ENCODE peak calls at places on chromosomes 6 and 20, in six cellular contexts. W is lower lobe of right lung, T is esophagus squamous epithelium, K is colonic mucosa, M is mammary epithelial cell, R is mesothelial cell of epicardium. I is an unnamed sample.

GRCh38 chr6:124669713-124670480 is 292.3 kb upstream of the RNF217 start:
- DNase-seq in R (no peak), T (no peak), K (no peak), M (no peak), W (no peak), I (no peak)

GRCh38 chr20:62356143-62356947 is 10.8 kb downstream of the LAMA5 start:
- DNase-seq in W (no peak), T (no peak), R (no peak), K (no peak), M (no peak), I (no peak)

GRCh38 chr6:41503841-41504525 is 42.2 kb upstream of the FOXP4 start:
- DNase-seq in R (no peak), M (peak), W (no peak), T (no peak), K (no peak), I (no peak)

GRCh38 chr6:41376176-41376575 is 40.8 kb downstream of the NCR2 start:
- DNase-seq in W (no peak), K (no peak), T (no peak), R (no peak), M (no peak), I (no peak)

GRCh38 chr6:37130704-37131103 is 39.2 kb upstream of the PIM1 start:
- DNase-seq in R (no peak), T (no peak), W (peak), K (peak), M (peak), I (peak)

GRCh38 chr20:45047581-45048119 is 53.3 kb downstream of the KCNS1 start:
- DNase-seq in R (no peak), T (no peak), W (no peak), K (no peak), M (no peak), I (no peak)

GRCh38 chr6:3308106-3308505 is 49.4 kb downstream of the PSMG4 start:
- DNase-seq in M (no peak), W (no peak), T (no peak), R (no peak), K (no peak), I (no peak)

GRCh38 chr20:46308258-46309157 is at the start of gene CDH22:
- DNase-seq in R (no peak), M (no peak), W (peak), T (no peak), K (no peak), I (peak)

GRCh38 chr6:86683132-86683908 is 254.0 kb upstream of the HTR1E start:
- DNase-seq in R (no peak), W (no peak), T (no peak), M (no peak), K (no peak), I (no peak)

GRCh38 chr20:3162080-3162611 is 2.5 kb upstream of the FASTKD5 start:
- DNase-seq in K (no peak), M (no peak), W (no peak), T (no peak), R (no peak), I (no peak)

GRCh38 chr6:75266716-75267291 is 17.8 kb downstream of the TMEM30A start:
- DNase-seq in K (no peak), W (no peak), T (no peak), M (peak), R (no peak), I (no peak)

GRCh38 chr20:39066464-39066863 is 104.3 kb downstream of the DHX35 start:
- DNase-seq in W (no peak), M (no peak), K (no peak), R (no peak), T (no peak), I (no peak)

GRCh38 chr20:41494451-41494850 is 123.7 kb downstream of the CHD6 start:
- DNase-seq in T (no peak), R (no peak), W (no peak), M (no peak), K (no peak), I (no peak)

GRCh38 chr6:33088258-33088930 is 12.6 kb downstream of the HLA-DPB1 start:
- DNase-seq in K (no peak), T (no peak), M (peak), R (no peak), W (no peak), I (no peak)

GRCh38 chr6:148682990-148683389 is 63.8 kb upstream of the UST start:
- DNase-seq in K (no peak), W (no peak), T (no peak), M (no peak), R (no peak), I (no peak)

GRCh38 chr20:57030611-57031600 is 235.5 kb downstream of the BMP7 start:
- DNase-seq in T (no peak), M (no peak), W (no peak), R (no peak), K (no peak), I (no peak)

GRCh38 chr6:81909981-81910910 is 157.8 kb upstream of the TENT5A start:
- DNase-seq in R (no peak), W (no peak), M (no peak), T (no peak), K (no peak), I (no peak)

GRCh38 chr6:4313044-4313686 is 177.8 kb upstream of the ECI2 start:
- DNase-seq in R (no peak), W (no peak), T (no peak), K (peak), M (peak), I (peak)

GRCh38 chr20:25468126-25469075 is 60.9 kb downstream of the GINS1 start:
- DNase-seq in K (no peak), M (no peak), W (no peak), R (no peak), T (no peak), I (no peak)

GRCh38 chr20:38075161-38075998 is 41.8 kb downstream of the RPRD1B start:
- DNase-seq in R (no peak), T (no peak), W (no peak), M (no peak), K (no peak), I (no peak)

GRCh38 chr20:38790210-38791053 is 15.1 kb upstream of the PPP1R16B start:
- DNase-seq in R (no peak), T (no peak), W (no peak), M (peak), K (no peak), I (peak)

GRCh38 chr6:17280138-17280537 is 1.0 kb upstream of the RBM24 start:
- DNase-seq in M (no peak), R (no peak), K (no peak), W (no peak), T (no peak), I (no peak)

GRCh38 chr6:17281497-17282481 is 628 bp downstream of the RBM24 start:
- DNase-seq in M (no peak), R (no peak), T (no peak), K (peak), W (no peak), I (no peak)

GRCh38 chr6:17278289-17279061 is 2.7 kb upstream of the RBM24 start:
- DNase-seq in T (no peak), W (no peak), K (no peak), R (no peak), M (peak), I (no peak)

GRCh38 chr6:17281100-17281496 is at the start of gene RBM24:
- DNase-seq in W (peak), R (peak), T (no peak), M (peak), K (peak), I (peak)

GRCh38 chr6:17280552-17281090 is 540 bp upstream of the RBM24 start:
- DNase-seq in R (peak), K (peak), M (no peak), W (peak), T (no peak), I (no peak)
- TF ChIP-seq CTCF in R (no peak), K (no peak), M (no peak), W (no peak), T (no peak), I (no peak)

GRCh38 chr20:290081-290831 is at the start of gene C20orf96:
- DNase-seq in W (peak), R (peak), K (peak), T (peak), M (peak), I (peak)
- TF ChIP-seq CTCF in W (peak), R (no peak), K (no peak), T (peak), M (peak), I (no peak)

DNA sequence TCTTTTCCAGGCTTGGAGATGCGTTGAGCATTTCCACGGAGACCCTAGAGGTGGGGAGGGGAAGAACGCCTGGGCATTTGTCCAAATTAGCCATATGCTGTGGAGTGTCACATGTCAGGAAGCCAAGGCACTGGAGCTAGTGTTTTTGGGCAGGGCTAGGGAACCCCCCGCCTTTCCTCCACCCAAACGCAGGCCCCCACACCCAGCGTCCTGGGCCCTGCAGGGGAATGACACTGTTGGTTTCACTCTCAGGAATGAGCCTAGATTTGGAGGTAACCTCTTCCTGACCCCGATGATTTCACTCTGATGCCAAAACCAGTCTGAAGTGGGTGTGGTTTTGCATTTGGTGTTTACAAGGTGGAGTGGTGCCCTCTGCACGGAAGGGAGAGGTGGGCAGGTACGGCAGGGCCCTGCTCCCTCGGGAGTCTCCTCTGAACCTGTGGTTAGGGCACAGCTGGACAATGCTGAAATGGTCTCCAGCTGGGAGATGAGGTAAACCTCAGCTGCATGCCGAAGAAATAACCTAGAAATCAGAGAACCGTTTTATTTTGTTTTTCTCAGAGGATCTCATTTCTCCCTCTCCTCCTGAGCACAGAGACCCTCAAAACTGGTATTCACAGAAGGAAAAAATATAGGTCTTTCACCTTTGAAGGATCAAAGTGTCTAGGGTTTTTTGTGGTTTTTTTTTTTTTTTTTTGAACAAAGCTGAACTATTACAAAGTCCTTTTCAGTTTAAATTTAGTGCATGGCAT is 29.6 kb downstream of the MTHFD1L start:
- DNase-seq in K (no peak), M (peak), R (no peak), W (no peak), T (no peak), I (peak)
- TF ChIP-seq CTCF in K (no peak), M (no peak), R (no peak), W (no peak), T (no peak), I (no peak)

GRCh38 chr6:170578909-170579308 is 5.5 kb downstream of the PDCD2 start:
- DNase-seq in W (no peak), T (no peak), M (no peak), R (no peak), K (no peak), I (no peak)

GRCh38 chr6:170572704-170573466 is 11.6 kb downstream of the PDCD2 start:
- DNase-seq in R (no peak), W (no peak), K (no peak), M (no peak), T (no peak), I (no peak)

DNA sequence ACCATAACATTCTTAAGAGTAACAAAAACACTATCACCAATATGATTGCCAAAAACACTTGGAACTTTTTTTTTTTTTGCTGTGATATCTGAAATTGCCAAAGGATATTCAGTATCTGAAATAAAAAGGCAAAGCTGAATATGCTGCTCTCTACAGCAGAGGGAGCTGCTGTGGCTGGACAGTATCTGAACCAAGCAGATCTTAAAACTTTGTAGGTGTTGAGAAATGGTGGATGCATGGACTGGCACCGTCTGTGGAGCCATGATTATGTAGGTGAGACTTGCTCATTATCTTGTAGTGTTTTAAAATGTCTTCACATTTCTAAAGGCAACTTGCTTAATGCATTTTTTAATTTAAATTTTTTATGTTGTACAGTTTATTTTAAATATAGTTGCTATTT is 9.2 kb downstream of the PDCD2 start:
- DNase-seq in T (no peak), K (no peak), W (no peak), M (no peak), R (no peak), I (no peak)
- TF ChIP-seq CTCF in T (no peak), K (no peak), W (no peak), M (peak), R (no peak), I (no peak)

GRCh38 chr6:145091102-145091826 is 644.1 kb downstream of the EPM2A start:
- DNase-seq in T (no peak), W (no peak), R (no peak), K (no peak), M (no peak), I (no peak)

GRCh38 chr6:145087034-145087433 is 648.3 kb downstream of the EPM2A start:
- DNase-seq in K (no peak), W (no peak), M (peak), R (no peak), T (no peak), I (no peak)

GRCh38 chr6:145092554-145092953 is 642.8 kb downstream of the EPM2A start:
- DNase-seq in T (no peak), W (no peak), R (no peak), K (no peak), M (no peak), I (no peak)

GRCh38 chr6:145093226-145093625 is 642.1 kb downstream of the EPM2A start:
- DNase-seq in M (no peak), T (no peak), K (no peak), W (no peak), R (no peak), I (no peak)

GRCh38 chr6:145091827-145092164 is 643.5 kb downstream of the EPM2A start:
- DNase-seq in R (no peak), W (no peak), T (no peak), M (no peak), K (no peak), I (no peak)
- TF ChIP-seq CTCF in R (no peak), W (no peak), T (no peak), M (no peak), K (no peak), I (no peak)

GRCh38 chr6:17015551-17016381 is 86.1 kb upstream of the STMND1 start:
- DNase-seq in M (no peak), K (peak), T (no peak), R (no peak), W (peak), I (peak)
- TF ChIP-seq CTCF in M (no peak), K (no peak), T (no peak), R (no peak), W (peak), I (no peak)

I was measured in Calu3.